ENCODE peak calls at places on chromosomes 7 and 10, in seven cellular contexts. O is K562, V is HCT116, I is HepG2, C is PC-3, Z is fibroblast of lung, S is neural progenitor cell. J is an unnamed sample.

GRCh38 chr7:30184804-30185487 is 50.2 kb downstream of the MTURN start:
- DNase-seq in O (no peak), V (no peak), I (no peak), C (no peak), Z (no peak), S (no peak), J (no peak)

GRCh38 chr10:102643346-102644065 is 773 bp upstream of the TRIM8 start:
- DNase-seq in O (peak), V (peak), I (peak), C (peak), Z (peak), S (peak), J (peak)

GRCh38 chr10:42594246-42594650 is 44.1 kb downstream of the ZNF33B start:
- DNase-seq in O (no peak), V (no peak), I (no peak), C (no peak), Z (peak), S (no peak), J (peak)

GRCh38 chr7:128941323-128941890 is 3.7 kb downstream of the IRF5 start:
- DNase-seq in O (no peak), V (no peak), I (no peak), C (no peak), Z (no peak), S (no peak), J (no peak)

GRCh38 chr7:40551685-40552576 is 417.1 kb downstream of the SUGCT start:
- DNase-seq in O (peak), V (no peak), I (peak), C (peak), Z (peak), S (no peak), J (peak)

GRCh38 chr7:105224884-105225651 is 163.7 kb downstream of the SRPK2 start:
- DNase-seq in O (peak), V (peak), I (no peak), C (peak), Z (peak), S (no peak), J (peak)

GRCh38 chr10:93758911-93759410 is 1.2 kb downstream of the LGI1 start:
- DNase-seq in O (no peak), V (no peak), I (no peak), C (no peak), Z (no peak), S (no peak), J (no peak)

GRCh38 chr7:140564643-140565042 is 76.0 kb downstream of the DENND2A start:
- DNase-seq in O (no peak), V (peak), I (no peak), C (peak), Z (no peak), S (peak), J (no peak)

GRCh38 chr7:27996141-27996540 is 184.5 kb downstream of the JAZF1 start:
- DNase-seq in O (no peak), V (no peak), I (no peak), C (no peak), Z (no peak), S (no peak), J (no peak)

GRCh38 chr7:54725255-54725654 is 33.8 kb downstream of the SEC61G start:
- DNase-seq in O (peak), V (no peak), I (no peak), C (no peak), Z (no peak), S (no peak), J (no peak)

GRCh38 chr7:30659312-30659711 is 22.9 kb downstream of the CRHR2 start:
- DNase-seq in O (no peak), V (no peak), I (no peak), C (no peak), Z (no peak), S (no peak), J (peak)

GRCh38 chr7:147052818-147053217 is 936.2 kb downstream of the CNTNAP2 start:
- DNase-seq in O (no peak), V (no peak), I (no peak), C (no peak), Z (no peak), S (no peak), J (no peak)

GRCh38 chr10:73806176-73806950 is 5.0 kb downstream of the NDST2 start:
- DNase-seq in O (no peak), V (no peak), I (no peak), C (no peak), Z (no peak), S (no peak), J (no peak)

GRCh38 chr7:21971780-21972396 is 26.2 kb upstream of the CDCA7L start:
- DNase-seq in O (no peak), V (peak), I (no peak), C (no peak), Z (no peak), S (no peak), J (no peak)

GRCh38 chr7:90271753-90272152 is 26.8 kb downstream of the CFAP69 start:
- DNase-seq in O (no peak), V (no peak), I (peak), C (peak), Z (peak), S (no peak), J (peak)

GRCh38 chr10:3419719-3420495 is 247.3 kb upstream of the PITRM1 start:
- DNase-seq in O (no peak), V (no peak), I (no peak), C (no peak), Z (no peak), S (no peak), J (no peak)

GRCh38 chr7:156222611-156223010 is 410.3 kb upstream of the SHH start:
- DNase-seq in O (no peak), V (no peak), I (no peak), C (no peak), Z (no peak), S (no peak), J (no peak)

GRCh38 chr10:123149568-123150228 is 1.8 kb downstream of the HMX2 start:
- DNase-seq in O (no peak), V (no peak), I (no peak), C (no peak), Z (peak), S (peak), J (peak)

GRCh38 chr7:138169441-138169851 is 93.2 kb downstream of the AKR1D1 start:
- DNase-seq in O (no peak), V (no peak), I (no peak), C (no peak), Z (no peak), S (peak), J (no peak)

GRCh38 chr7:108618056-108618455 is 48.4 kb downstream of the DNAJB9 start:
- DNase-seq in O (no peak), V (no peak), I (no peak), C (peak), Z (no peak), S (no peak), J (no peak)

GRCh38 chr10:84534168-84534567 is 205.8 kb downstream of the CCSER2 start:
- DNase-seq in O (no peak), V (no peak), I (no peak), C (no peak), Z (no peak), S (no peak), J (no peak)

GRCh38 chr7:25311346-25311745 is 83.1 kb upstream of the NPVF start:
- DNase-seq in O (no peak), V (no peak), I (no peak), C (peak), Z (no peak), S (no peak), J (peak)

GRCh38 chr7:44287488-44288380 is 37.7 kb downstream of the CAMK2B start:
- DNase-seq in O (peak), V (no peak), I (no peak), C (no peak), Z (no peak), S (no peak), J (no peak)

GRCh38 chr7:73437699-73438416 is 4.3 kb downstream of the FZD9 start:
- DNase-seq in O (no peak), V (no peak), I (no peak), C (no peak), Z (no peak), S (no peak), J (no peak)

GRCh38 chr7:85695041-85695990 is 508.5 kb upstream of the SEMA3D start:
- DNase-seq in O (no peak), V (no peak), I (no peak), C (peak), Z (peak), S (no peak), J (peak)

GRCh38 chr10:128803790-128804189 is 663.3 kb upstream of the MGMT start:
- DNase-seq in O (no peak), V (no peak), I (no peak), C (no peak), Z (no peak), S (no peak), J (no peak)

GRCh38 chr7:98930921-98931320 is 52.6 kb downstream of the TRRAP start:
- DNase-seq in O (no peak), V (no peak), I (no peak), C (no peak), Z (no peak), S (no peak), J (peak)

GRCh38 chr10:80540644-80541143 is 3.0 kb downstream of the SH2D4B start:
- DNase-seq in O (no peak), V (no peak), I (no peak), C (no peak), Z (no peak), S (no peak), J (no peak)

GRCh38 chr7:135186841-135187253 is 16.3 kb upstream of the CYREN start:
- DNase-seq in O (no peak), V (no peak), I (no peak), C (no peak), Z (no peak), S (no peak), J (no peak)

GRCh38 chr7:122219253-122219865 is 75.3 kb upstream of the AASS start:
- DNase-seq in O (peak), V (peak), I (peak), C (peak), Z (peak), S (peak), J (peak)

GRCh38 chr10:3397231-3397630 is 224.6 kb upstream of the PITRM1 start:
- DNase-seq in O (no peak), V (no peak), I (no peak), C (peak), Z (no peak), S (no peak), J (peak)

GRCh38 chr7:114916261-114916892 is 5.5 kb upstream of the MDFIC start:
- DNase-seq in O (no peak), V (no peak), I (no peak), C (no peak), Z (no peak), S (no peak), J (no peak)

GRCh38 chr7:29748286-29749099 is 57.8 kb upstream of the WIPF3 start:
- DNase-seq in O (no peak), V (peak), I (peak), C (peak), Z (peak), S (peak), J (peak)

GRCh38 chr10:117421985-117422384 is 46.7 kb upstream of the PDZD8 start:
- DNase-seq in O (no peak), V (no peak), I (no peak), C (no peak), Z (no peak), S (no peak), J (no peak)

GRCh38 chr10:119315128-119316001 is 108.0 kb downstream of the GRK5 start:
- DNase-seq in O (peak), V (peak), I (peak), C (peak), Z (peak), S (peak), J (peak)
- H3K9ac ChIP-seq in O (peak), V (peak), I (peak), C (peak), Z (peak), S (no peak), J (peak)

GRCh38 chr10:114347191-114347739 is 57.0 kb downstream of the AFAP1L2 start:
- DNase-seq in O (no peak), V (no peak), I (no peak), C (no peak), Z (no peak), S (no peak), J (no peak)

GRCh38 chr10:114346176-114347031 is 57.9 kb downstream of the AFAP1L2 start:
- DNase-seq in O (no peak), V (no peak), I (no peak), C (peak), Z (no peak), S (no peak), J (no peak)

GRCh38 chr10:114349505-114350211 is 54.6 kb downstream of the AFAP1L2 start:
- DNase-seq in O (no peak), V (no peak), I (no peak), C (no peak), Z (no peak), S (peak), J (no peak)

GRCh38 chr10:114345701-114346100 is 58.6 kb downstream of the AFAP1L2 start:
- DNase-seq in O (no peak), V (no peak), I (no peak), C (no peak), Z (no peak), S (no peak), J (no peak)

DNA sequence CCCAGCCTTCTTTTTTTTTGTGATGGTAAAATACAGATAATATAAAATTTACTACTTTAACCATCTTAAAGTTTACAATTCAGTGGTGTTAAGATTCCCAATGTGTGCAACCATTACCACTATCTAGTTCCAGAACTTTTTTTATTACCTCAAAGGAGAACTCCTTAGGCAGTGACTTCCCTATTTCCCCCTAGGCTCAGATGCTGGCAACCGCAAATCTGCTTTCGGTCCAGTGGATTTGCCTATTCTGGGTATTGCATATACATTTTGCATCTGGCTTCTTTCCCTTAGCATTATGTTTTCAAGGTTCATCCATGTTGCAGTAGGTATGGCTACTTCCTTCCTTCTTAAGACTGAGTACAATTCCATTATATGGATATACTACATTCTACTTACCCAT is 56.5 kb downstream of the AFAP1L2 start:
- DNase-seq in O (no peak), V (no peak), I (no peak), C (no peak), Z (no peak), S (no peak), J (no peak)
- H3K9ac ChIP-seq in O (no peak), V (no peak), I (no peak), C (no peak), Z (no peak), S (no peak), J (no peak)

DNA sequence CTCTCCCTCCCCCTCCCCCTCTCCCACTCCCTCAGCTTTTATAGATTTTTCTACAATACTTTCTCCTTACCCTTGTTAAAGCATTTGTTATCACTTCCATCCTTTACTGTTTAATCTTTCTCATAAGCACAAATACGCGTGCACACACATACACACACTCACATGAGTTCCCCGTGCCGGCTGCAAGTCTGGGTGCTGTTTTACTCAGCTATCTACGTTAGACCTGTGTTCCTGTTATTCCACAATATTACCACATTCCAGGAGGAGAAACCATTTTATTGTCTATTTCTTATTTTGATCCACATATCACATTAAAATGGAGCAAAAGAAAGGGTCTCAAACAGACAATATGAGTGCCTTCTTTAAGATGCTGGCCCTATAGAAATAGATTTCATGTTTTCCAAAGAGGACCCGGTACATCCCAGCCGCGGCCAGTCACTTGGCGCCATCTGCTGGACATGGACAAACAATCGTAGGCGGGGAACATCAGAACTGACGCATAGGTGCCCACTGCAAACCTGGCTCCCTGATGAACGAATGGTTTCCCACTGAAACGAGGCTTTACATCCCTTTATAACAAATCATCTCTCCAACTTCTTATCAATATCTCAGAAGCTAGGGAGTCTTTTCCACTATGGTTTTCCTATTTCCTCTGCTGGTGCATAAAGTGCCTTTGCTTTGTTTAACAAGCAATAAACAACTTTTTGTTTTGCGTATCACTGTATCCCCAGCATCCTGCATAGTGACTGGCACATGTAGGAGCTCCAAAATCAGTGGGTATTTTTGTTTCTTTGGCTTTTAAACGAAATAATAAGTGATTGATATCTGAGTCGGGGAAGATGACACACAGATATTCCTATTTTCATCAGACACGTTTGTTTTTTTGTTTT is 25.2 kb upstream of the OPTN start:
- DNase-seq in O (peak), V (peak), I (peak), C (peak), Z (peak), S (peak), J (peak)
- H3K9ac ChIP-seq in O (no peak), V (no peak), I (no peak), C (no peak), Z (no peak), S (no peak), J (no peak)

GRCh38 chr10:100968037-100968736 is 1.1 kb upstream of the SEMA4G start:
- DNase-seq in O (no peak), V (no peak), I (no peak), C (no peak), Z (no peak), S (no peak), J (no peak)
- H3K9ac ChIP-seq in O (no peak), V (peak), I (peak), C (no peak), Z (no peak), S (no peak), J (no peak)

DNA sequence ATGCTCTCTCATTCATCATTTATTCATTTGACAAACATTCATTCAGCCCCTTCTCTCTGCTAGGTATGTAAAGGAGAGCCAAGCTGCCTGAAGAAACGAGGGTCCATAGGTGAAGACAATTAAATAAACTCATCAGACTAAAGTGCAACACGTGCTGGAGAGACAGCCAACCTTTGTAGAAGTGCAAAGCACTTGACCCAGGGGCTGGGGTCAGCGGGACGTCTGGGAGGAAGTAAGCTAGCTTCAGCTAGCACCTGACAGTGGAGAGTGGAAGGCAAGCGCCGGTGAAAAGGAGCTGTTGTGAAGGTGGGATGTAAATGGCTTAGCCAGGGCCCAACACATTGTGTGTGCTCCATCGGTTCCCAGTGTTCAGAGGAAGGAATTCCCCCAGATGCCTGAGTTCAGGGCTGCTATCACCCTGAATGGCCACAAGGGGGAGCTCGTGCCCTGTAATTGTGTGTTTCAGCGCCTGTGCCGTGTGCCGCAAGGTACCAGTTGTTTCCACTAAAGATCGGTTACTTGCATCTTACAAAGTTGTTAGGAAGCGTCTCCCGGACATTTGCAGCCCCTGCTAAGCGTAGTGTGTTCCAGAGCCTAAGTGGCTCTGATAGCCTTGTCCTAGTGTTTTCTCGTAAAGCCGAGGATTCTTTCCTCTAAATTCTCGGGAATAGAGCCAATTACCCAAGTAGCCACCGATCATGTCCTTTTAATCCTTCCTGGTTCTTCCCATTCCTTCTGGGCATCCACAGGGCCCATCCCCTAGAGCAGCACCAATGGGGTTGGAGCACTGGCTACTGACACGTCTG is 30.6 kb downstream of the TLX1 start:
- DNase-seq in O (peak), V (peak), I (peak), C (peak), Z (peak), S (peak), J (peak)
- H3K9ac ChIP-seq in O (no peak), V (no peak), I (no peak), C (no peak), Z (no peak), S (no peak), J (no peak)